ENCODE peak calls at places on chromosomes 7 and 10, in six cellular contexts. Q is GM23248, U is HCT116, M is MM.1S, I is SK-N-SH, A is PC-3. T is an unnamed sample. For H3K9me2, the result is how much of the 10 kb centered on the place peaks cover.

GRCh38 chr10:32253821-32254220 is 93.1 kb downstream of the EPC1 start:
- DNase-seq in Q (no peak), U (no peak), M (no peak), I (no peak), A (no peak), T (no peak)

GRCh38 chr10:126969310-126969709 is 64.1 kb downstream of the DOCK1 start:
- DNase-seq in Q (peak), U (peak), M (no peak), I (no peak), A (peak), T (no peak)

GRCh38 chr7:133021196-133021595 is 60.7 kb downstream of the CHCHD3 start:
- DNase-seq in Q (no peak), U (no peak), M (no peak), I (no peak), A (no peak), T (no peak)

GRCh38 chr10:10295537-10295936 is 722.1 kb upstream of the CELF2 start:
- DNase-seq in Q (no peak), U (no peak), M (no peak), I (no peak), A (no peak), T (no peak)

GRCh38 chr7:28625446-28625845 is 213.1 kb downstream of the CREB5 start:
- DNase-seq in Q (no peak), U (no peak), M (no peak), I (no peak), A (no peak), T (no peak)

GRCh38 chr7:42940985-42941847 is 9.0 kb downstream of the MRPL32 start:
- DNase-seq in Q (peak), U (peak), M (peak), I (peak), A (peak), T (peak)

GRCh38 chr7:75772081-75773077 is at the start of gene CCL26:
- DNase-seq in Q (peak), U (no peak), M (no peak), I (no peak), A (peak), T (no peak)

GRCh38 chr7:149497467-149498261 is at the start of gene ZNF746:
- DNase-seq in Q (peak), U (peak), M (peak), I (peak), A (peak), T (peak)

GRCh38 chr7:112058654-112059053 is 147.5 kb downstream of the DOCK4 start:
- DNase-seq in Q (no peak), U (no peak), M (no peak), I (no peak), A (no peak), T (no peak)

GRCh38 chr7:113907617-113908016 is 11.2 kb downstream of the PPP1R3A start:
- DNase-seq in Q (no peak), U (no peak), M (no peak), I (no peak), A (no peak), T (no peak)

GRCh38 chr10:88226027-88226690 is 357.0 kb downstream of the RNLS start:
- DNase-seq in Q (no peak), U (no peak), M (no peak), I (no peak), A (no peak), T (no peak)

GRCh38 chr7:151110941-151111645 is 24.8 kb downstream of the AGAP3 start:
- DNase-seq in Q (peak), U (no peak), M (peak), I (peak), A (peak), T (peak)

GRCh38 chr10:132810141-132810806 is 24.3 kb upstream of the NKX6-2 start:
- DNase-seq in Q (no peak), U (no peak), M (no peak), I (no peak), A (no peak), T (no peak)

GRCh38 chr10:101112799-101113594 is 18.1 kb upstream of the TLX1 start:
- DNase-seq in Q (no peak), U (no peak), M (no peak), I (no peak), A (no peak), T (no peak)

GRCh38 chr7:16816820-16817219 is 12.0 kb upstream of the AGR2 start:
- DNase-seq in Q (no peak), U (no peak), M (no peak), I (no peak), A (no peak), T (peak)

GRCh38 chr7:7569113-7569527 is 2.4 kb downstream of the MIOS start:
- DNase-seq in Q (no peak), U (no peak), M (peak), I (no peak), A (no peak), T (peak)

GRCh38 chr7:128827971-128828711 is 2.1 kb upstream of the FLNC start:
- DNase-seq in Q (peak), U (peak), M (no peak), I (no peak), A (peak), T (no peak)

DNA sequence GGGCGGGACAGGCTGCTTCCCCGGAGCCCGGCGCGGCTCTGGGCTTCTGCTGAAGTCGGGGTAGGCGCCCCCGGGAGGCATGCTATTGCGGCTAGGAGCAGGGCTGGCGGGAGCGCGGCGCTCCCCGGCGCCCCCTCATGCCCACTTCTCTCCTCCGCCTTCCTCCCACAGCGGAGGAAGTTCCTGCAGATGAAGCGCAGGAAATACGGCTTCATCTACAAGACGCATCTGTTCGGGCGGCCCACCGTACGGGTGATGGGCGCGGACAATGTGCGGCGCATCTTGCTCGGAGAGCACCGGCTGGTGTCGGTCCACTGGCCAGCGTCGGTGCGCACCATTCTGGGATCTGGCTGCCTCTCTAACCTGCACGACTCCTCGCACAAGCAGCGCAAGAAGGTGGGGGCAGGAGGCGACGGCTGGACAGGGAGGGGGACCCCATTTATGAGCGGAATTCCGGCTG is 474 bp downstream of the CYP26A1 start:
- DNase-seq in Q (peak), U (no peak), M (no peak), I (peak), A (peak), T (peak)
- H3K9ac ChIP-seq in Q (no peak), U (no peak), M (peak), I (no peak), A (no peak), T (peak)

GRCh38 chr7:131898418-131898817 is 342.0 kb upstream of the PODXL start:
- DNase-seq in Q (peak), U (no peak), M (no peak), I (no peak), A (peak), T (no peak)
- H3K9me2 ChIP-seq in Q (under half), U (under half), M (under half), I (under half), A (under half), T (under half)

DNA sequence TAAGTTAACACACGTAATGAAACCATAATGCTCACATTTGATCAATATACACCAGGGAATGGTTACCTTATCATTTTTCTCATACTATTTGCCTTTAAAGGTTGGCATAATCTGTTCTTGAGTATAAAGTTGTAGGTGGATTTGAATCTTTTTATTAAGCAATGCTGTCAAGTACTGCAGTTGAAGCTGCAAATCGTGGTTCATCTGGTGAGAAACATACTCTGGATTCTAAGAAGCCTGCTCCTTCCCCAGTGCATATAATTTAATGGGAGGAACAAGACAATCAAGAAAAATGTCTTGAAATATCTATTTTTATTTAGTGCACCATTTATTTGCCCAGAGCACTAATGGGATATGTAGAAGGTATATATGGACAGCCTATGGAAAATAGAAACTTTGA is 68.7 kb upstream of the DLX6 start:
- DNase-seq in Q (no peak), U (no peak), M (no peak), I (no peak), A (no peak), T (no peak)
- H3K27ac ChIP-seq in Q (no peak), U (no peak), M (no peak), I (no peak), A (no peak), T (no peak)

GRCh38 chr10:15254808-15255655 is 86.5 kb upstream of the NMT2 start:
- DNase-seq in Q (no peak), U (no peak), M (peak), I (no peak), A (no peak), T (peak)
- H3K9ac ChIP-seq in Q (no peak), U (no peak), M (peak), I (no peak), A (no peak), T (no peak)